ENCODE peak calls at places on chromosome 5, in four cellular contexts. R is right atrium auricular region, N is astrocyte, H is testis. A is an unnamed sample.

GRCh38 chr5:11683666-11684065 is 220.6 kb downstream of the CTNND2 start:
- DNase-seq in R (no peak), H (peak; percentile 35), N (no peak), A (no peak)

GRCh38 chr5:1298723-1299510 is 4.0 kb upstream of the TERT start:
- DNase-seq in R (no peak), H (no peak), N (no peak), A (no peak)

GRCh38 chr5:154652746-154653417 is 102.3 kb upstream of the LARP1 start:
- DNase-seq in R (no peak), N (no peak), H (no peak), A (no peak)

GRCh38 chr5:60959156-60959555 is 14.2 kb downstream of the NDUFAF2 start:
- DNase-seq in N (no peak), H (no peak), R (no peak), A (no peak)

GRCh38 chr5:145429170-145429569 is 406.0 kb downstream of the PRELID2 start:
- DNase-seq in R (no peak), N (no peak), H (no peak), A (no peak)

GRCh38 chr5:82422751-82423181 is 144.6 kb upstream of the RPS23 start:
- DNase-seq in H (no peak), N (peak; percentile 93), R (peak; percentile 76), A (no peak)

GRCh38 chr5:117713585-117714198 is 1139.1 kb upstream of the SEMA6A start:
- DNase-seq in H (no peak), N (no peak), R (no peak), A (peak; percentile 3)

GRCh38 chr5:1658665-1659064 is 134.9 kb upstream of the LPCAT1 start:
- DNase-seq in N (no peak), H (no peak), R (peak; percentile 13), A (no peak)

GRCh38 chr5:149632311-149633251 is 51.3 kb downstream of the ARHGEF37 start:
- DNase-seq in R (no peak), H (no peak), N (peak; percentile 93), A (no peak)

GRCh38 chr5:33166522-33166921 is 274.2 kb upstream of the TARS1 start:
- DNase-seq in R (no peak), N (no peak), H (no peak), A (no peak)
- TF ChIP-seq CTCF in R (no peak), N (no peak), H (no peak), A (no peak)

GRCh38 chr5:148401604-148402003 is 17.8 kb downstream of the FBXO38 start:
- DNase-seq in R (no peak), H (no peak), N (no peak), A (no peak)

GRCh38 chr5:148394587-148395019 is 10.8 kb downstream of the FBXO38 start:
- DNase-seq in H (no peak), R (no peak), N (no peak), A (no peak)

GRCh38 chr5:148395031-148395430 is 11.3 kb downstream of the FBXO38 start:
- DNase-seq in H (no peak), N (no peak), R (no peak), A (no peak)

GRCh38 chr5:148397968-148398595 is 14.3 kb downstream of the FBXO38 start:
- DNase-seq in R (no peak), N (no peak), H (no peak), A (no peak)

GRCh38 chr5:148398698-148399121 is 15.0 kb downstream of the FBXO38 start:
- DNase-seq in H (no peak), R (no peak), N (no peak), A (no peak)
- TF ChIP-seq CTCF in H (no peak), R (no peak), N (no peak), A (no peak)

DNA sequence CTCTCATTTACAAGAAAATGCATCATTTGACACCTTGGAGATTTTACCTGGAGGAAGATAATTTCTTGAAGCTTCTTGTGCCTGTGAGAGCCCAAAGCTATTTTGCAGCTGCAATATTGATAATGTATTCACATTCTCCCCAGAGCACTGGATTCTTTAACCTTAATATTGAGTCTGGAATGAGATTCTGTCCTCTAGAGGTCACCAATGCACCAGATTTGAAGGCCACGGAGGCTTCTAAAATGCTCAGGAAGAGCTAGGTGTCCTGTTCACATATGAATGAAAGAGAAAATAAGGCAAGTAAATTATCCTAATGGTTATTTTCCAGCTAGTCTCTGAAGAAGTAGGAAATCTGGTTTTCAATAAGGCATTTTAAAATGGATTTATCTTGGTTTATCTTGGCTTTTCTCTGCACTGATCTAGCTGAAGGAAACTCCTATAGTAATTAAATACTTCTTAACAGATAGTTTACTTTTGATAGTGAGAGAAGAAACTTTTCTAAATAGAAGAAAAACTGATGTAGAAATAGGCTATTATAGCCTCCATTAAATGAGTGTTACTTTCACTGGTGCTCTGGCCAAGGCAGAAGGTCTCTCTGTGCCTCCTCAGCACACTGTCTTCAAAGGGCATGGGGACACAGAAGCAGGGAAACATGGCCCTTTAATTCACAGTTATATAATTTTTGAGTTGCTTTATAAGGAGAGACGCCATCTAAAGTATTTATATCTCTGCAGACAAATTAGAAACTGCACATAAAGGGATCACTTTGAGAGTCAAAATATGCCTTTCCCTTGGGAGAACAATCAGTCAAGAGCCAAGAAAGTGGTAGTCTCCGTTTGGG is 297.0 kb upstream of the ACTBL2 start:
- DNase-seq in H (peak; percentile 57), N (peak; percentile 62), R (no peak), A (peak; percentile 36)
- TF ChIP-seq CTCF in H (peak; percentile 26), N (peak; percentile 77), R (peak; percentile 76), A (peak; percentile 82)

GRCh38 chr5:78056901-78057514 is 237.5 kb downstream of the AP3B1 start:
- DNase-seq in H (no peak), R (no peak), N (no peak), A (no peak)
- TF ChIP-seq CTCF in H (no peak), R (no peak), N (no peak), A (peak; percentile 21)

DNA sequence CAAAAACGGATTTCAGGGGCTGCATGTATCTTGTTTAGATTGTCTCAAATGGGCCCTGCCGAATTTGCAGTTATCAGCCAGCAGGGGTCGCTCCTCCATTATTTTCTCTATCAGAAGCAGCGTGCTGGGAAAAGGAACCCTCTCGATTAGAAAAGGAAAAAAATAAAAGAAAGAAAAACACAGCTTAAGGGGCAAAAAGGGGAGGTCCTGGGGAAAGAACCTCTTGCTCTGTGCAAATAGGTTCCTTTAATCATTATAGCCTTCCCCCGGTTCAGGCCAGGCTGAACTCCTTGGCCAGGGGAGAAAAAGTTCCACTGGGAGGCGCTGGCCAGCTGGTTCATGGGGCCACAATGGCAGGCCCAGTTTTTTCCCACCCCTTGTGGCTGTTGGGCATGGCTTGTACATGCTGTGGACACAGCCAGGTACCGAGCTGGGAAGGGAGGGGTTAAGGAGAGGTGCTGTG is 25.0 kb upstream of the CAPSL start:
- DNase-seq in N (no peak), R (no peak), H (peak; percentile 47), A (no peak)
- TF ChIP-seq CTCF in N (peak; percentile 39), R (no peak), H (no peak), A (peak; percentile 63)

GRCh38 chr5:38494175-38494574 is 62.3 kb downstream of the LIFR start:
- DNase-seq in H (no peak), N (no peak), R (no peak), A (no peak)

GRCh38 chr5:38500861-38501260 is 55.6 kb downstream of the LIFR start:
- DNase-seq in R (no peak), N (peak; percentile 49), H (no peak), A (no peak)

GRCh38 chr5:38497946-38498345 is 58.5 kb downstream of the LIFR start:
- DNase-seq in N (no peak), H (no peak), R (no peak), A (no peak)
- TF ChIP-seq CTCF in N (no peak), H (no peak), R (peak; percentile 35), A (no peak)

GRCh38 chr5:139091439-139092156 is 106.6 kb downstream of the SIL1 start:
- DNase-seq in N (no peak), H (peak; percentile 36), R (no peak), A (no peak)
- TF ChIP-seq CTCF in N (no peak), H (no peak), R (peak; percentile 63), A (no peak)

GRCh38 chr5:114678778-114679177 is 316.9 kb downstream of the KCNN2 start:
- DNase-seq in R (no peak), H (no peak), N (no peak), A (no peak)
- TF ChIP-seq CTCF in R (peak; percentile 15), H (no peak), N (no peak), A (peak; percentile 28)

GRCh38 chr5:141913560-141913959 is 10.1 kb upstream of the DELE1 start:
- DNase-seq in N (no peak), R (no peak), H (no peak), A (no peak)

GRCh38 chr5:141915881-141916336 is 7.8 kb upstream of the DELE1 start:
- DNase-seq in R (no peak), N (no peak), H (no peak), A (no peak)

GRCh38 chr5:141914797-141915196 is 8.9 kb upstream of the DELE1 start:
- DNase-seq in H (no peak), N (no peak), R (no peak), A (no peak)

GRCh38 chr5:141916522-141916921 is 7.1 kb upstream of the DELE1 start:
- DNase-seq in H (no peak), N (no peak), R (no peak), A (no peak)

DNA sequence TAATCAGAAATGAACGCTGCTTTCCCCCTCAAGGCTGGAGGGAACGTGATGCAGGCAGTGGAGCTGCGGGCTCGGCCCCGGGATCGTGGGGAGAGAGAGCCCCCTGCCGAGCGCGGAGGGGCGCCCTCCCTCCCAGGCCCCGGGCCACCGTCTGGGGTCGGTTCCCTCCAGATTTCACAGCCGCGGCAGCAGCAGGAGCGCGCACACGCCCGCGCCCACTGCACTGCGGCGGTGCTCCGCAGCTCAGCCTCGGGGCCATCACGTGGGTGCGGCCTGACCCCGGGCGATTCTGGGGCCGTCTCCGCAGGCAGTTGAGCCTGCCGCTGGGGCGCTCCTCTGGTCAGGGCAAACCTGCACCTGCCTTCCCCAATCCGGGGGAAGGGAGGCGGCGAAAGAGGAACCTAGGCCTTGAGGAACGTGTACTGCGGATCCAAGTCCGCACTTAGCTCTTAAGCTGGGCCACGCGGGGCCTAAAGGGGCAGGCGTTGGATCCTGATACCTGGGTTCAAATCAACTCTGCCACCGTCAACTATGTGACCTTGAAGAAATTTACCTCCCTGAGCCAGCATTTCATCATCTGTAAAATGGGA is 9.4 kb upstream of the DELE1 start:
- DNase-seq in N (no peak), H (peak; percentile 66), R (peak; percentile 63), A (peak; percentile 59)
- TF ChIP-seq CTCF in N (no peak), H (no peak), R (peak; percentile 69), A (peak; percentile 55)

GRCh38 chr5:31392061-31392460 is 139.8 kb downstream of the DROSHA start:
- DNase-seq in R (no peak), N (no peak), H (no peak), A (no peak)

GRCh38 chr5:31397926-31398557 is 133.9 kb downstream of the DROSHA start:
- DNase-seq in R (no peak), H (no peak), N (peak; percentile 6), A (no peak)

GRCh38 chr5:31393126-31393525 is 138.8 kb downstream of the DROSHA start:
- DNase-seq in R (no peak), N (no peak), H (no peak), A (no peak)

GRCh38 chr5:31401691-31402090 is 130.2 kb downstream of the DROSHA start:
- DNase-seq in N (no peak), H (no peak), R (no peak), A (no peak)

GRCh38 chr5:31396611-31397295 is 135.1 kb downstream of the DROSHA start:
- DNase-seq in H (no peak), N (no peak), R (no peak), A (no peak)
- TF ChIP-seq CTCF in H (no peak), N (no peak), R (no peak), A (no peak)

A was measured in neural crest cell.